ENCODE peak calls at places on chromosomes 16 and 17, in five cellular contexts. P, G, Q, N and F are unnamed samples. For H3K9me3, the result is how much of the 10 kb centered on the place peaks cover.

GRCh38 chr16:1678500-1679098 is 520 bp downstream of the JPT2 start:
- DNase-seq in P (peak), N (peak), G (peak), Q (peak), F (peak)

GRCh38 chr17:19724501-19725420 is 8.4 kb upstream of the SLC47A2 start:
- DNase-seq in P (peak), G (peak), Q (peak), N (no peak), F (peak)

GRCh38 chr17:45784583-45785372 is 658 bp downstream of the CRHR1 start:
- DNase-seq in Q (peak), G (no peak), P (no peak), N (no peak), F (peak)

GRCh38 chr17:77254961-77255741 is 114.4 kb downstream of the SEC14L1 start:
- DNase-seq in P (peak), G (no peak), Q (peak), N (peak), F (no peak)

GRCh38 chr17:49523196-49523595 is 28.1 kb downstream of the NGFR start:
- DNase-seq in Q (no peak), G (no peak), P (no peak), N (no peak), F (no peak)

GRCh38 chr17:82592289-82592683 is 56.0 kb downstream of the WDR45B start:
- DNase-seq in G (no peak), P (no peak), Q (no peak), N (no peak), F (peak)

GRCh38 chr17:41689497-41690299 is 1.0 kb downstream of the EIF1 start:
- DNase-seq in N (peak), G (no peak), Q (peak), P (no peak), F (peak)

GRCh38 chr17:42133461-42134041 is 10.9 kb downstream of the HSPB9 start:
- DNase-seq in N (no peak), G (no peak), P (no peak), Q (no peak), F (peak)

GRCh38 chr17:81483862-81484194 is 28.8 kb downstream of the ACTG1 start:
- DNase-seq in Q (no peak), G (no peak), N (no peak), P (no peak), F (no peak)

GRCh38 chr16:11309895-11310633 is 28.9 kb upstream of the PRM1 start:
- DNase-seq in N (no peak), G (no peak), Q (no peak), P (no peak), F (no peak)

GRCh38 chr16:23699100-23699499 is 13.9 kb downstream of the ERN2 start:
- DNase-seq in G (no peak), P (no peak), Q (no peak), N (peak), F (peak)

GRCh38 chr17:32382526-32383223 is 32.7 kb downstream of the ZNF207 start:
- DNase-seq in Q (no peak), N (no peak), P (no peak), G (no peak), F (no peak)

GRCh38 chr16:85879975-85880831 is 18.8 kb upstream of the IRF8 start:
- DNase-seq in P (no peak), N (no peak), G (no peak), Q (no peak), F (no peak)

GRCh38 chr17:40726919-40727318 is 23.4 kb upstream of the KRT24 start:
- DNase-seq in N (peak), G (no peak), P (no peak), Q (no peak), F (no peak)

GRCh38 chr16:76194621-76195015 is 82.6 kb upstream of the CNTNAP4 start:
- DNase-seq in P (no peak), Q (no peak), G (no peak), N (no peak), F (no peak)

GRCh38 chr17:5355416-5356129 is 63.9 kb downstream of the NUP88 start:
- DNase-seq in P (no peak), N (no peak), G (no peak), Q (no peak), F (no peak)

GRCh38 chr17:77049440-77049839 is 91.3 kb upstream of the SEC14L1 start:
- DNase-seq in G (no peak), P (no peak), Q (no peak), N (no peak), F (no peak)

GRCh38 chr17:81641825-81642489 is 5.0 kb downstream of the TSPAN10 start:
- DNase-seq in Q (no peak), G (no peak), N (peak), P (no peak), F (no peak)

GRCh38 chr17:48131216-48131824 is 23.8 kb downstream of the SNX11 start:
- DNase-seq in Q (peak), N (peak), P (no peak), G (no peak), F (peak)

GRCh38 chr16:57721765-57722499 is 13.6 kb upstream of the KATNB1 start:
- DNase-seq in N (no peak), G (no peak), P (no peak), Q (no peak), F (no peak)

GRCh38 chr17:2770129-2770528 is 20.7 kb upstream of the CCDC92B start:
- DNase-seq in N (no peak), Q (no peak), P (no peak), G (no peak), F (no peak)

GRCh38 chr17:33873218-33873617 is 381.9 kb upstream of the CCL2 start:
- DNase-seq in P (no peak), Q (no peak), G (no peak), N (no peak), F (no peak)

GRCh38 chr16:69613283-69614154 is 47.8 kb downstream of the NFAT5 start:
- DNase-seq in P (no peak), G (no peak), Q (no peak), N (peak), F (no peak)

GRCh38 chr17:79188048-79188447 is 113.4 kb downstream of the ENGASE start:
- DNase-seq in P (no peak), N (peak), G (no peak), Q (no peak), F (peak)

GRCh38 chr17:71959129-71959528 is 161.7 kb upstream of the SOX9 start:
- DNase-seq in G (no peak), P (no peak), Q (no peak), N (peak), F (no peak)

GRCh38 chr17:28733346-28733745 is 4.8 kb downstream of the NEK8 start:
- DNase-seq in Q (no peak), P (no peak), N (no peak), G (no peak), F (no peak)

GRCh38 chr16:6428861-6429260 is 903.8 kb upstream of the RBFOX1 start:
- DNase-seq in N (no peak), Q (no peak), G (no peak), P (no peak), F (no peak)

GRCh38 chr17:7992924-7993323 is 9.5 kb upstream of the GUCY2D start:
- DNase-seq in N (peak), Q (no peak), P (peak), G (no peak), F (no peak)

GRCh38 chr17:74591503-74591902 is 580 bp downstream of the CD300LD start:
- DNase-seq in N (no peak), P (no peak), Q (no peak), G (no peak), F (no peak)

GRCh38 chr17:48543854-48544355 is 1.0 kb downstream of the HOXB2 start:
- DNase-seq in N (no peak), P (no peak), Q (no peak), G (no peak), F (no peak)

GRCh38 chr17:78174332-78174869 is 6.0 kb downstream of the SYNGR2 start:
- DNase-seq in N (peak), P (peak), Q (peak), G (no peak), F (peak)

GRCh38 chr17:19958023-19958422 is 19.6 kb downstream of the AKAP10 start:
- DNase-seq in P (no peak), N (peak), Q (peak), G (no peak), F (no peak)

GRCh38 chr16:24508614-24509013 is 30.8 kb upstream of the RBBP6 start:
- DNase-seq in Q (peak), G (no peak), P (no peak), N (no peak), F (no peak)

GRCh38 chr16:23786964-23787571 is 32.2 kb downstream of the CHP2 start:
- DNase-seq in Q (no peak), N (no peak), P (no peak), G (no peak), F (no peak)

GRCh38 chr16:64596196-64596595 is 525.7 kb downstream of the CDH11 start:
- DNase-seq in P (no peak), N (no peak), G (no peak), Q (no peak), F (no peak)
- H3K9me3 ChIP-seq in P (under half), N (under half), G (under half), Q (under half), F (under half)

GRCh38 chr16:88957456-88957767 is 19.6 kb downstream of the CBFA2T3 start:
- DNase-seq in P (no peak), N (no peak), Q (no peak), G (no peak), F (no peak)

GRCh38 chr16:88959022-88959421 is 18.0 kb downstream of the CBFA2T3 start:
- DNase-seq in Q (no peak), G (no peak), P (no peak), N (no peak), F (no peak)

GRCh38 chr16:88955906-88956305 is 21.1 kb downstream of the CBFA2T3 start:
- DNase-seq in G (no peak), P (no peak), N (no peak), Q (no peak), F (no peak)

GRCh38 chr16:88957887-88958577 is 19.0 kb downstream of the CBFA2T3 start:
- DNase-seq in Q (no peak), P (no peak), N (no peak), G (no peak), F (no peak)

GRCh38 chr16:88956546-88957455 is 20.2 kb downstream of the CBFA2T3 start:
- DNase-seq in N (no peak), Q (no peak), G (no peak), P (no peak), F (no peak)
- TF ChIP-seq POLR2A in N (no peak), Q (no peak), G (no peak), P (no peak), F (no peak)

DNA sequence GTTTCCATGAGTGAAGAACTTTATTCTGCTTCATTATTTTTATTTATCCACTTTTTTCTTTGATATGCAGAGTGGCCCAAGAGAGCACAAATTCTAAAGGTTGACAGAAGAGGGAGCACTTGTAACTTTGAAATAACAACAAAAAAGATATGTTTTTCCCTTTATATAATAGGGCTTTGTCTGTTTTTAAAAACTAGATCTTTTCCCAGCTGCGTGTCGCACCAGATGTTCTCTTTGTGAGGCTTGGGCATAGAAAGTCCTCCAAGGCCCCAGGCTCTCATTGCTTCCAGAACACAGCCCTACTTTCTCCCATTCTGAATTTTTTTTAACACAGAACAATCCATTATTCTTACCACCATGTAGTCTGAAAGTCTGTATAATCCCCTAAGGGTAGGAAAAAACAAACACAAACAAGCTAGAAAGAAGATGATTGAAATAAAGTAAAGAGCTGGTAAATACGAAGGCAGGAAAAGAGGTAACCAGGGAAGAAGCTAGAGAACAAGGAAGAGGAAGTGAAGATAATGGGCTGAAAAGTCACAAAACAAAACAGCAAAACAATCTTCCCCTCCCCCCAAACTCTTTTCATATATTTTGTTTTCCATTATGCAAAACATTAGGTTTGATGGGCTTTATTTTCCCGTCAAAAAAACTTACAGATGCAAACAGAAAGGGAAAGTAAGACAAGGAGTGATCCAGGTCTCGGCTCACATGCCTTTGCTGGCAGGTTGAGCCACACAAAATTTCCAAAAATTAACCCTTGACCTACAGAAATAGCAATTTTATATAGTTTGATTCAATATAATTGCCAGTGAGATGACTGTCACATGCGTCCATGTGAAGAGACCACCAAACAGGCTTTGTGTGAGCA is 160.3 kb downstream of the ABCA8 start:
- DNase-seq in N (no peak), G (peak), P (no peak), Q (peak), F (no peak)
- H3K27ac ChIP-seq in N (peak), G (peak), P (peak), Q (peak), F (peak)

GRCh38 chr16:79712273-79712672 is 111.7 kb upstream of the MAF start:
- DNase-seq in P (no peak), G (no peak), Q (no peak), N (no peak), F (no peak)
- H3K9me3 ChIP-seq in P (under half), G (under half), Q (under half), N (under half), F (under half)

GRCh38 chr17:57561072-57561861 is 183.8 kb downstream of the CCDC182 start:
- DNase-seq in G (no peak), P (no peak), N (no peak), Q (no peak), F (no peak)
- TF ChIP-seq POLR2A in G (no peak), P (no peak), N (no peak), Q (no peak), F (no peak)

GRCh38 chr17:17824119-17824779 is 12.5 kb downstream of the SREBF1 start:
- DNase-seq in N (peak), P (no peak), Q (no peak), G (no peak), F (no peak)

GRCh38 chr17:17824780-17825614 is 11.8 kb downstream of the SREBF1 start:
- DNase-seq in G (no peak), P (no peak), N (peak), Q (no peak), F (no peak)

GRCh38 chr17:17827826-17828621 is 8.8 kb downstream of the SREBF1 start:
- DNase-seq in N (no peak), P (no peak), G (no peak), Q (no peak), F (no peak)

GRCh38 chr17:17826942-17827785 is 9.6 kb downstream of the SREBF1 start:
- DNase-seq in P (peak), Q (no peak), N (no peak), G (no peak), F (no peak)

GRCh38 chr17:17826340-17826708 is 10.5 kb downstream of the SREBF1 start:
- DNase-seq in N (no peak), Q (no peak), P (no peak), G (no peak), F (no peak)
- H3K27ac ChIP-seq in N (peak), Q (no peak), P (peak), G (peak), F (peak)